ENCODE peak calls at places on chromosome 1, in eight cellular contexts. C is HT1080; Z is upper lobe of right lung; W is stimulated activated effector memory CD8-positive, alpha-beta T cell treated with anti-CD3 and anti-CD28 coated beads, Interleukin-12 subunit alpha, Interleukin-12 subunit beta, amount 100 ng/mL, for 72 hours; N is HEK293T; S is A549; B is neural crest cell; H is heart left ventricle. M is an unnamed sample.

GRCh38 chr1:4729108-4729506 is 74.7 kb downstream of the AJAP1 start:
- DNase-seq in C (no peak), Z (no peak), W (no peak), N (no peak), S (no peak), B (no peak), H (no peak), M (no peak)

GRCh38 chr1:93442276-93442675 is 5.6 kb upstream of the FNBP1L start:
- DNase-seq in C (no peak), Z (no peak), W (no peak), N (no peak), S (no peak), B (no peak), H (no peak), M (no peak)

GRCh38 chr1:94240822-94241221 is 3.4 kb upstream of the ARHGAP29 start:
- DNase-seq in C (peak), Z (no peak), W (no peak), N (peak), S (no peak), B (no peak), H (no peak), M (no peak)

GRCh38 chr1:228903573-228904122 is 168.4 kb downstream of the RHOU start:
- DNase-seq in C (no peak), Z (no peak), W (no peak), N (no peak), S (peak), B (no peak), H (no peak), M (no peak)

GRCh38 chr1:240766831-240767230 is 154.9 kb upstream of the GREM2 start:
- DNase-seq in C (no peak), Z (no peak), W (no peak), N (no peak), S (no peak), B (no peak), H (no peak), M (no peak)

GRCh38 chr1:94305704-94306103 is 68.3 kb upstream of the ARHGAP29 start:
- DNase-seq in C (peak), Z (no peak), W (no peak), N (no peak), S (no peak), B (no peak), H (no peak), M (no peak)

GRCh38 chr1:150186789-150187559 is 37.3 kb downstream of the PLEKHO1 start:
- DNase-seq in C (peak), Z (no peak), W (no peak), N (peak), S (peak), B (peak), H (no peak), M (no peak)

GRCh38 chr1:10639301-10640078 is 157.0 kb downstream of the CASZ1 start:
- DNase-seq in C (no peak), Z (no peak), W (no peak), N (no peak), S (no peak), B (peak), H (no peak), M (no peak)

GRCh38 chr1:32390904-32391480 is 3.2 kb downstream of the BSDC1 start:
- DNase-seq in C (no peak), Z (no peak), W (no peak), N (no peak), S (no peak), B (no peak), H (no peak), M (no peak)

GRCh38 chr1:37575692-37576091 is 19.0 kb downstream of the DNALI1 start:
- DNase-seq in C (no peak), Z (no peak), W (no peak), N (no peak), S (no peak), B (no peak), H (no peak), M (no peak)

GRCh38 chr1:3902111-3902511 is 2.0 kb upstream of the C1orf174 start:
- DNase-seq in C (no peak), Z (peak), W (no peak), N (no peak), S (no peak), B (no peak), H (no peak), M (no peak)

GRCh38 chr1:243851129-243851756 is 1.2 kb upstream of the AKT3 start:
- DNase-seq in C (no peak), Z (no peak), W (no peak), N (no peak), S (peak), B (no peak), H (no peak), M (no peak)

GRCh38 chr1:151829352-151830046 is 2.1 kb downstream of the RORC start:
- DNase-seq in C (no peak), Z (no peak), W (no peak), N (no peak), S (no peak), B (no peak), H (no peak), M (no peak)

GRCh38 chr1:226809785-226810571 is 60.4 kb upstream of the PSEN2 start:
- DNase-seq in C (no peak), Z (no peak), W (no peak), N (no peak), S (no peak), B (no peak), H (no peak), M (peak)

GRCh38 chr1:248622491-248623106 is 12.3 kb downstream of the OR2T11 start:
- DNase-seq in C (peak), Z (no peak), W (no peak), N (peak), S (peak), B (no peak), H (no peak), M (no peak)

GRCh38 chr1:205495237-205495823 is 9.1 kb upstream of the CDK18 start:
- DNase-seq in C (no peak), Z (no peak), W (no peak), N (peak), S (no peak), B (no peak), H (peak), M (no peak)

GRCh38 chr1:39395357-39395831 is 96.0 kb upstream of the BMP8A start:
- DNase-seq in C (peak), Z (no peak), W (no peak), N (no peak), S (peak), B (no peak), H (no peak), M (no peak)

GRCh38 chr1:167273027-167273800 is 52.5 kb downstream of the POU2F1 start:
- DNase-seq in C (peak), Z (no peak), W (no peak), N (no peak), S (no peak), B (no peak), H (no peak), M (no peak)

GRCh38 chr1:171654705-171655214 is 2.3 kb upstream of the MYOC start:
- DNase-seq in C (no peak), Z (no peak), W (no peak), N (no peak), S (no peak), B (no peak), H (no peak), M (peak)

GRCh38 chr1:84634536-84635205 is 55.6 kb downstream of the SSX2IP start:
- DNase-seq in C (no peak), Z (no peak), W (no peak), N (no peak), S (no peak), B (no peak), H (no peak), M (no peak)